ENCODE peak calls at places on chromosomes 4 and X, in ten cellular contexts. U, H, W, X, C, P, S, V, B and Y are unnamed samples.

GRCh38 chrX:100404851-100405250 is 5.2 kb downstream of the PCDH19 start:
- DNase-seq in P (no peak), C (no peak), V (no peak), S (no peak), B (no peak), W (no peak), U (no peak), H (no peak), X (no peak), Y (no peak)

GRCh38 chrX:15619053-15619772 is 18.5 kb upstream of the ACE2 start:
- DNase-seq in H (peak), B (no peak), P (no peak), S (no peak), U (no peak), V (no peak), C (no peak), X (no peak), W (no peak), Y (no peak)

GRCh38 chr4:156948133-156948532 is 23.5 kb downstream of the PDGFC start:
- DNase-seq in C (peak), B (peak), H (no peak), P (no peak), V (no peak), W (no peak), X (no peak), U (no peak), S (no peak), Y (no peak)

GRCh38 chr4:182776376-182777058 is 140.7 kb downstream of the DCTD start:
- DNase-seq in U (no peak), X (no peak), W (no peak), P (no peak), C (no peak), V (no peak), B (no peak), H (peak), S (no peak), Y (no peak)

GRCh38 chrX:107710617-107711391 is 64.8 kb downstream of the TSC22D3 start:
- DNase-seq in B (peak), C (peak), U (peak), W (peak), P (no peak), S (peak), H (peak), X (peak), V (no peak), Y (no peak)

GRCh38 chrX:68332156-68332823 is 101.0 kb downstream of the OPHN1 start:
- DNase-seq in V (no peak), C (peak), X (no peak), W (no peak), P (no peak), H (peak), U (no peak), S (no peak), B (peak), Y (no peak)

GRCh38 chr4:8656711-8657380 is 64.3 kb downstream of the CPZ start:
- DNase-seq in W (no peak), S (no peak), P (no peak), U (no peak), C (no peak), V (no peak), X (no peak), H (no peak), B (no peak), Y (no peak)

GRCh38 chrX:101764538-101764937 is 104.9 kb upstream of the ARMCX2 start:
- DNase-seq in S (no peak), B (no peak), V (no peak), P (no peak), U (no peak), H (no peak), X (no peak), W (no peak), C (no peak), Y (no peak)

GRCh38 chrX:136166221-136166855 is 19.0 kb downstream of the FHL1 start:
- DNase-seq in B (peak), C (peak), H (peak), W (no peak), V (no peak), P (no peak), U (no peak), X (no peak), S (no peak), Y (no peak)

GRCh38 chr4:101977096-101977495 is 186.6 kb downstream of the BANK1 start:
- DNase-seq in C (peak), X (no peak), B (peak), V (no peak), U (no peak), P (no peak), H (peak), W (no peak), S (peak), Y (no peak)

GRCh38 chr4:48370260-48371134 is 29.2 kb downstream of the SLAIN2 start:
- DNase-seq in V (no peak), B (no peak), S (no peak), X (no peak), P (no peak), C (no peak), U (no peak), W (no peak), H (no peak), Y (no peak)

GRCh38 chr4:114734581-114734980 is 136.0 kb downstream of the UGT8 start:
- DNase-seq in X (no peak), H (peak), W (no peak), S (no peak), B (no peak), C (no peak), U (no peak), P (no peak), V (no peak), Y (no peak)

GRCh38 chr4:128525387-128525786 is 237.8 kb upstream of the PGRMC2 start:
- DNase-seq in W (no peak), B (peak), X (no peak), H (peak), S (no peak), V (no peak), C (peak), P (no peak), U (no peak), Y (no peak)

GRCh38 chrX:17812763-17813162 is 48.3 kb downstream of the RAI2 start:
- DNase-seq in P (no peak), B (peak), W (no peak), X (no peak), S (no peak), C (no peak), V (no peak), H (no peak), U (no peak), Y (no peak)

GRCh38 chr4:92969650-92970370 is 666.0 kb downstream of the GRID2 start:
- DNase-seq in X (no peak), P (no peak), B (peak), C (peak), S (no peak), V (no peak), U (no peak), W (no peak), H (peak), Y (no peak)

GRCh38 chr4:10643600-10644425 is 40.8 kb downstream of the CLNK start:
- DNase-seq in H (no peak), X (no peak), W (no peak), S (no peak), V (no peak), U (no peak), B (no peak), P (no peak), C (no peak), Y (no peak)

GRCh38 chrX:19682712-19683331 is 167.5 kb upstream of the MAP3K15 start:
- DNase-seq in P (peak), X (peak), C (peak), H (peak), W (peak), B (peak), S (peak), U (peak), V (peak), Y (peak)

GRCh38 chr4:16082424-16083216 is 1.2 kb downstream of the PROM1 start:
- DNase-seq in B (peak), S (no peak), V (no peak), W (no peak), X (no peak), P (no peak), H (no peak), C (no peak), U (no peak), Y (no peak)

GRCh38 chr4:30283336-30283735 is 436.8 kb upstream of the PCDH7 start:
- DNase-seq in W (no peak), X (no peak), B (no peak), V (no peak), H (no peak), S (no peak), C (no peak), P (no peak), U (no peak), Y (no peak)

GRCh38 chrX:11080721-11081120 is 30.4 kb upstream of the HCCS start:
- DNase-seq in H (no peak), U (no peak), S (no peak), C (no peak), W (no peak), V (no peak), P (no peak), B (no peak), X (no peak), Y (no peak)

GRCh38 chrX:37434362-37434761 is 85.2 kb downstream of the PRRG1 start:
- DNase-seq in W (no peak), S (no peak), V (no peak), U (no peak), C (peak), H (no peak), B (no peak), X (no peak), P (no peak), Y (no peak)

GRCh38 chr4:76723373-76723772 is 174.6 kb downstream of the SOWAHB start:
- DNase-seq in W (no peak), S (no peak), B (peak), H (peak), U (no peak), P (no peak), V (no peak), C (peak), X (no peak), Y (no peak)

GRCh38 chr4:15031993-15032660 is 29.8 kb downstream of the CPEB2 start:
- DNase-seq in V (no peak), H (peak), W (no peak), X (no peak), S (no peak), C (peak), P (no peak), U (no peak), B (peak), Y (no peak)

GRCh38 chr4:38762560-38762959 is 20.2 kb downstream of the TLR10 start:
- DNase-seq in S (no peak), B (no peak), P (no peak), H (no peak), C (no peak), V (no peak), X (no peak), W (no peak), U (no peak), Y (no peak)

GRCh38 chr4:184167576-184167975 is 50.1 kb downstream of the ENPP6 start:
- DNase-seq in C (no peak), X (no peak), W (no peak), S (no peak), V (no peak), P (peak), H (no peak), U (no peak), B (no peak), Y (no peak)

GRCh38 chr4:101348367-101348827 is 1.1 kb upstream of the PPP3CA start:
- DNase-seq in C (no peak), H (peak), W (no peak), X (no peak), P (peak), S (no peak), B (no peak), V (peak), U (no peak), Y (peak)

GRCh38 chr4:129342820-129343219 is 246.9 kb downstream of the C4orf33 start:
- DNase-seq in V (no peak), P (no peak), X (no peak), C (peak), W (no peak), H (peak), S (no peak), U (no peak), B (peak), Y (no peak)

GRCh38 chrX:57871463-57871862 is 38.8 kb downstream of the ZXDA start:
- DNase-seq in H (no peak), U (no peak), C (no peak), W (no peak), V (no peak), S (no peak), B (no peak), X (no peak), P (no peak), Y (no peak)

GRCh38 chr4:38128478-38129451 is 168.6 kb downstream of the PTTG2 start:
- DNase-seq in P (peak), C (peak), U (no peak), X (no peak), V (no peak), W (peak), B (peak), H (peak), S (peak), Y (no peak)

GRCh38 chrX:129983575-129984131 is 1.2 kb downstream of the BCORL1 start:
- DNase-seq in W (no peak), V (no peak), S (peak), X (peak), B (no peak), C (no peak), U (peak), H (no peak), P (no peak), Y (no peak)

GRCh38 chr4:187840814-187841213 is 154.8 kb upstream of the ZFP42 start:
- DNase-seq in P (no peak), V (no peak), C (no peak), X (no peak), B (no peak), U (no peak), H (no peak), W (no peak), S (no peak), Y (no peak)

GRCh38 chr4:125314676-125315570 is at the start of gene FAT4:
- DNase-seq in V (peak), S (peak), U (peak), X (peak), P (peak), B (peak), H (peak), W (peak), C (peak), Y (peak)

GRCh38 chrX:22800360-22800759 is 199.4 kb upstream of the DDX53 start:
- DNase-seq in P (peak), B (peak), U (no peak), W (no peak), C (peak), V (no peak), S (no peak), X (peak), H (peak), Y (peak)

GRCh38 chr4:116016201-116016600 is 902.8 kb upstream of the NDST4 start:
- DNase-seq in S (no peak), V (no peak), C (peak), H (peak), X (no peak), B (no peak), U (no peak), W (no peak), P (no peak), Y (no peak)

GRCh38 chrX:24515447-24515846 is 50.4 kb downstream of the PDK3 start:
- DNase-seq in P (no peak), S (no peak), U (no peak), W (no peak), B (peak), H (no peak), C (peak), X (no peak), V (no peak), Y (no peak)

GRCh38 chr4:28827866-28828265 is 1892.3 kb upstream of the PCDH7 start:
- DNase-seq in C (no peak), P (no peak), W (no peak), B (no peak), X (no peak), U (no peak), H (no peak), S (no peak), V (no peak), Y (no peak)

GRCh38 chr4:69640289-69640688 is 847 bp upstream of the UGT2A2 start:
- DNase-seq in S (no peak), P (no peak), V (no peak), U (no peak), C (no peak), B (peak), H (no peak), W (no peak), X (no peak), Y (no peak)
- H3K4me3 ChIP-seq in S (no peak), P (no peak), V (no peak), U (no peak), C (no peak), B (no peak), H (no peak), W (no peak), X (no peak), Y (no peak)

DNA sequence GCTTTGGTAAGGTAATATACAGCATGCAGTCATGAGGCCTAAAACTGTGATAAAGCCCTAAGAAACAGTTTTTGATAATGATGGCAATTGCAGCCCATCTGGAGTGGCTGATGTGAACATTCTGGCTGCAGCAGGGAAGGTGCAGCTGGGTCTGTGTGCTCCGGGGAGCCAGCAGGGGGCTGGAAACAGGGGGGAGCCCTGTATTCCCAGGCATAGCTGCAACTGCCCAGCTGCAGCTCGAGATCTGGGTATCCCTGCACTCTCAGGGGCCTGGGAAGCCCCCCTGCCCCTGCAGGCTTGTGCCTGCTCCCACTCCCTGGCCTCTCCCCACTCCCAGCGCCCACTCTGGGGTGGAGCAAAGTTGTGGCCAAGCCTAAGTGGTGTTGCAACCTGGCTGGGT is 95.6 kb downstream of the RRAGB start:
- DNase-seq in P (no peak), C (no peak), B (no peak), X (no peak), H (no peak), V (no peak), W (no peak), U (no peak), S (no peak), Y (no peak)
- H3K4me3 ChIP-seq in P (no peak), C (no peak), B (no peak), X (no peak), H (no peak), V (no peak), W (no peak), U (no peak), S (no peak), Y (no peak)

GRCh38 chrX:40009462-40009851 is 88.3 kb downstream of the BCOR start:
- DNase-seq in X (no peak), S (no peak), P (no peak), V (no peak), H (no peak), W (no peak), B (no peak), U (no peak), C (no peak), Y (peak)
- H3K4me3 ChIP-seq in X (no peak), S (peak), P (no peak), V (peak), H (peak), W (peak), B (no peak), U (peak), C (no peak), Y (peak)

GRCh38 chr4:57103051-57103450 is 7.1 kb downstream of the IGFBP7 start:
- DNase-seq in V (no peak), S (no peak), B (peak), W (no peak), P (no peak), X (no peak), H (peak), C (peak), U (peak), Y (peak)
- H3K4me3 ChIP-seq in V (no peak), S (no peak), B (peak), W (no peak), P (no peak), X (no peak), H (no peak), C (peak), U (no peak), Y (peak)